ENCODE peak calls at places on chromosomes 4 and X, in nine cellular contexts. U is neural progenitor cell, S is mesenchymal stem cell, I is MM.1S, C is IMR-90, F is SK-N-SH, D is astrocyte, P is H1, B is endothelial cell of umbilical vein. R is an unnamed sample.

GRCh38 chr4:108926058-108926457 is 163.2 kb upstream of the ETNPPL start:
- DNase-seq in U (no peak), S (peak; percentile 69), I (no peak), C (peak; percentile 41), F (no peak), D (no peak), P (no peak), B (no peak), R (no peak)

GRCh38 chrX:107579956-107580355 is 48.4 kb upstream of the PRPS1 start:
- DNase-seq in U (no peak), S (peak; percentile 27), I (no peak), C (peak; percentile 90), F (no peak), D (no peak), P (no peak), B (no peak), R (peak; percentile 29)

GRCh38 chr4:161881370-161881769 is 282.4 kb downstream of the FSTL5 start:
- DNase-seq in U (no peak), S (no peak), I (no peak), C (no peak), F (no peak), D (no peak), P (no peak), B (no peak), R (no peak)

GRCh38 chr4:99405433-99406115 is 29.6 kb downstream of the ADH7 start:
- DNase-seq in U (peak; percentile 75), S (peak; percentile 73), I (peak; percentile 59), C (peak; percentile 82), F (peak; percentile 24), D (peak; percentile 43), P (peak; percentile 90), B (peak; percentile 70), R (peak; percentile 66)

GRCh38 chr4:89586864-89587263 is 250.1 kb downstream of the SNCA start:
- DNase-seq in U (peak; percentile 11), S (peak; percentile 28), I (no peak), C (peak; percentile 20), F (no peak), D (no peak), P (no peak), B (peak; percentile 45), R (no peak)

GRCh38 chrX:64975491-64975890 is 759 bp downstream of the ZC4H2 start:
- DNase-seq in U (peak; percentile 72), S (peak; percentile 38), I (peak; percentile 31), C (no peak), F (peak; percentile 46), D (peak; percentile 7), P (peak; percentile 57), B (peak; percentile 47), R (peak; percentile 28)

GRCh38 chr4:20829958-20830357 is 129.7 kb downstream of the PACRGL start:
- DNase-seq in U (no peak), S (peak; percentile 70), I (no peak), C (peak; percentile 6), F (no peak), D (no peak), P (no peak), B (peak; percentile 54), R (no peak)

GRCh38 chr4:144374065-144374464 is 233.5 kb upstream of the GYPA start:
- DNase-seq in U (no peak), S (no peak), I (no peak), C (no peak), F (no peak), D (no peak), P (no peak), B (no peak), R (no peak)

DNA sequence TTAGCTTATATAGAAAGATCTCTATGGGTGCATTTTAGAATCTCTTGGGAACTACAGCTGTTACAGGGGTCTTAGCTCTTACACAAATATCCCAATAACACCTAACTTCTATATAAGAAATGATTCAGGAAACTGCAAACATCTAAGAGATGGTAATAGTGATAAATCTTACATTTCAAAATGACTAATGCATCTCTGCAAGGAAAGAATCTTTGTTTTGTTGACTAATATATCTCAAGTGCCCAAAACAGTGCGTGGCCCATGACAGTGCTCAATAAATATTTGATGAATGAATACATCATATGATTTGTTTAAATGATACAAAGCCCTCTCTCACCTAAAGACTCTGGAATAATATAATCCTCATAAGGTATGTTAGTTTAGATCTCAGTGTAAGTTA is 47.5 kb downstream of the CENPE start:
- DNase-seq in U (no peak), S (peak; percentile 44), I (no peak), C (peak; percentile 24), F (no peak), D (peak; percentile 45), P (no peak), B (peak; percentile 11), R (peak; percentile 78)
- H3K9ac ChIP-seq in U (no peak overlapping the region), S (no peak overlapping the region), I (no peak overlapping the region), C (no peak overlapping the region), F (no peak overlapping the region), D (no peak overlapping the region), P (no peak overlapping the region), B (no peak overlapping the region), R (no peak overlapping the region)

GRCh38 chr4:156633846-156634245 is 337.8 kb downstream of the PDGFC start:
- DNase-seq in U (no peak), S (no peak), I (no peak), C (no peak), F (no peak), D (no peak), P (no peak), B (no peak), R (no peak)

GRCh38 chr4:156635046-156635445 is 336.6 kb downstream of the PDGFC start:
- DNase-seq in U (no peak), S (no peak), I (no peak), C (no peak), F (no peak), D (peak; percentile 40), P (no peak), B (no peak), R (no peak)

GRCh38 chr4:156638332-156638731 is 333.3 kb downstream of the PDGFC start:
- DNase-seq in U (no peak), S (no peak), I (no peak), C (peak; percentile 53), F (no peak), D (peak; percentile 75), P (no peak), B (no peak), R (no peak)

GRCh38 chr4:156636398-156636797 is 335.2 kb downstream of the PDGFC start:
- DNase-seq in U (no peak), S (no peak), I (peak; percentile 71), C (no peak), F (no peak), D (no peak), P (no peak), B (no peak), R (no peak)

DNA sequence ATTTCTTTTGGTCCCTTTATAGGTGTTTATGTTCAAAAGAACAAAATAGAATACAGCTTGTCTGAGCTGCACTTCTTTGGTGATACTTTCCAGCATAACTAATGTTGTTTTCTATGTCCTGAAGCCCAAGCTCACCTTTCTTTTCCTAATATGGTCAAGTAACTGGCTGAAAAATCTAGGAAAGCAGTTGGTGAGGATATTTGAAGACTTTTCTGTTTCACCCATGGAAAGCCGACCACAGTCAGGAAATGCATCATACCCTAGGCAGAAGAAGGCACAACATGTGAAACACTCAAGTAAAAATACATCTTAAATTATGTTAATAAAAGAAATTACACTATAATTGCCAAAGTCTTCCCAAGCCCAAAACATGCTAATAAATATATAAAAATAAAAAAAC is 337.0 kb downstream of the PDGFC start:
- DNase-seq in U (no peak), S (no peak), I (no peak), C (peak; percentile 21), F (no peak), D (peak; percentile 56), P (no peak), B (no peak), R (no peak)
- H2AFZ ChIP-seq in U (no peak overlapping the region), S (no peak overlapping the region), I (no peak overlapping the region), C (no peak overlapping the region), F (peak overlapping the region; percentile 17), D (peak overlapping the region; percentile 27), P (no peak overlapping the region), B (peak overlapping the region; percentile 53), R (no peak overlapping the region)

GRCh38 chr4:168710353-168710946 is 213.6 kb downstream of the PALLD start:
- DNase-seq in U (peak; percentile 51), S (peak; percentile 80), I (peak; percentile 40), C (peak; percentile 79), F (peak; percentile 22), D (peak; percentile 64), P (no peak), B (peak; percentile 82), R (peak; percentile 54)

GRCh38 chr4:168712316-168712855 is 215.5 kb downstream of the PALLD start:
- DNase-seq in U (no peak), S (no peak), I (no peak), C (no peak), F (no peak), D (peak; percentile 61), P (no peak), B (peak; percentile 22), R (no peak)

GRCh38 chr4:168708108-168708507 is 211.3 kb downstream of the PALLD start:
- DNase-seq in U (no peak), S (no peak), I (no peak), C (peak; percentile 68), F (no peak), D (peak; percentile 52), P (no peak), B (no peak), R (peak; percentile 67)

GRCh38 chr4:168713193-168713592 is 216.3 kb downstream of the PALLD start:
- DNase-seq in U (no peak), S (no peak), I (no peak), C (no peak), F (no peak), D (no peak), P (no peak), B (no peak), R (no peak)

DNA sequence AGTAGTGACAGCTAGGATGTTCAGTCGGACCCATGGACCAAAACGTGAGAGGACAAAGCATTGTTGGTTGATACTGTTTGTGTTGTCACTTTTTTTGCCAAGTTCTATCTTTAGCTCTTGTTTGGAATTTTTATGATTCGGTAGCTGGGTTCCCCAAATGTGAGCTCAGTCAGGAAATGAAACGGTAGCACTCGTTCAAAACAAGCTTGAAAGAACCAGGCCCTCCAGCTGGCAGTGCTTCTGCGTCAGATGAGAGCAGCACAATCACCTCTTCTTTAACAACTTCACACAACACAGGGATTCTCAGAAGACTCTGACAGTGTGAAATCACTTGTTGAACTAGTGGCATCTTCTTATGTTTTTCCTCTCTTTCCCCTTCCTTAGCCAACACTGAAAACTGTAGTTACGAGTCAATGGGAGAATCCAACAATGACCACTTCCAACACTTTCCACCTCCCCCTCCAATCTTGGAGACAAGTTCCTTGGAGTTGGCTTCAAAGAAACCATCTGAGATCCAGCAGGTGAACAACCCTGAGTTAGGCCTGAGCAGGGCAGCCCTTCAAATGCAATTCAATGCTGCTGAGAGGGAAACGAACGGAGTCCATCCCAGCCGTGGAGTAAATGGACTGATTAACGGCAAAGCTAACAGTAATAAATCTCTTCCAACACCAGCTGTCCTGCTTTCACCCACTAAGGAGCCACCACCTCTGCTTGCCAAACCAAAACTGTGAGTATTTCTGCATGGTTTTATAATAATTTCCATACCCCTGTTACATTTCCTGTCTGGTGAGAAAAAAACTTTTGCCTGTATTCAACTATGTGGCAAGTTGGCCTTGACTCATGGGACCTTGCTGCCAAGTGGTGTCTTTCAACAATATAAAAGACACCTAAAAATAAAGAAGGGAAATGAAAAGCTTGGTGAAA is 214.6 kb downstream of the PALLD start:
- DNase-seq in U (no peak), S (no peak), I (no peak), C (peak; percentile 44), F (no peak), D (peak; percentile 91), P (no peak), B (peak; percentile 70), R (peak; percentile 63)
- H3K9ac ChIP-seq in U (no peak overlapping the region), S (peak overlapping the region; percentile 20), I (no peak overlapping the region), C (no peak overlapping the region), F (no peak overlapping the region), D (peak overlapping the region; percentile 4), P (no peak overlapping the region), B (no peak overlapping the region), R (no peak overlapping the region)

GRCh38 chr4:25030283-25031076 is at the start of gene LGI2:
- DNase-seq in U (peak; percentile 76), S (no peak), I (peak; percentile 50), C (no peak), F (peak; percentile 79), D (peak; percentile 12), P (peak; percentile 64), B (no peak), R (no peak)
- H2AFZ ChIP-seq in U (peak within 1 kb of the TSS; percentile 89), S (no peak within 1 kb of the TSS), I (peak within 1 kb of the TSS; percentile 76), C (peak within 1 kb of the TSS; percentile 9), F (no peak within 1 kb of the TSS), D (peak within 1 kb of the TSS; percentile 41), P (peak within 1 kb of the TSS; percentile 92), B (no peak within 1 kb of the TSS), R (peak within 1 kb of the TSS; percentile 23)